ENCODE peak calls at places on chromosomes 12 and 14, in ten cellular contexts. N is thyroid gland, Z is neuronal stem cell, M is foreskin melanocyte, Q is NCI-H748 treated with DMSO at 0.1 percent for 48 hours, R is NCI-H1417, I is activated T-cell treated with anti-CD3 and anti-CD28 coated beads for 24 hours, Y is K562, X is iris pigment epithelial cell, A is pancreas. V is an unnamed sample.

GRCh38 chr12:9381619-9382018 is 173.4 kb upstream of the PZP start:
- DNase-seq in N (no peak), Z (no peak), M (no peak), Q (no peak), R (no peak), I (no peak), Y (no peak), X (no peak), A (no peak), V (no peak)

GRCh38 chr12:67430708-67431335 is 161.7 kb downstream of the CAND1 start:
- DNase-seq in N (peak), Z (no peak), M (peak), Q (no peak), R (peak), I (no peak), Y (no peak), X (no peak), A (peak), V (peak)

GRCh38 chr12:111353603-111354295 is 15.1 kb downstream of the PHETA1 start:
- DNase-seq in N (no peak), Z (no peak), M (no peak), Q (no peak), R (no peak), I (no peak), Y (no peak), X (no peak), A (no peak), V (no peak)

GRCh38 chr12:31874961-31875608 is 84.1 kb upstream of the RESF1 start:
- DNase-seq in N (no peak), Z (no peak), M (no peak), Q (no peak), R (no peak), I (peak), Y (no peak), X (peak), A (peak), V (no peak)

GRCh38 chr12:14261861-14262260 is 103.6 kb upstream of the ATF7IP start:
- DNase-seq in N (no peak), Z (no peak), M (no peak), Q (no peak), R (no peak), I (no peak), Y (no peak), X (no peak), A (no peak), V (no peak)

GRCh38 chr14:77181124-77181602 is 435 bp upstream of the TMEM63C start:
- DNase-seq in N (no peak), Z (no peak), M (no peak), Q (no peak), R (no peak), I (no peak), Y (no peak), X (no peak), A (no peak), V (no peak)

GRCh38 chr14:75885829-75886228 is 96.0 kb downstream of the TGFB3 start:
- DNase-seq in N (no peak), Z (no peak), M (peak), Q (no peak), R (no peak), I (no peak), Y (no peak), X (peak), A (no peak), V (no peak)

GRCh38 chr12:105920161-105920684 is 218.5 kb downstream of the NUAK1 start:
- DNase-seq in N (no peak), Z (no peak), M (no peak), Q (no peak), R (no peak), I (no peak), Y (no peak), X (no peak), A (no peak), V (no peak)

GRCh38 chr14:101773378-101773777 is 11.9 kb downstream of the PPP2R5C start:
- DNase-seq in N (no peak), Z (no peak), M (no peak), Q (no peak), R (no peak), I (no peak), Y (no peak), X (no peak), A (no peak), V (no peak)

GRCh38 chr12:132776816-132777568 is 15.4 kb upstream of the ANKLE2 start:
- DNase-seq in N (no peak), Z (no peak), M (no peak), Q (no peak), R (peak), I (no peak), Y (no peak), X (peak), A (no peak), V (no peak)

GRCh38 chr14:24630872-24631477 is 3.0 kb downstream of the GZMB start:
- DNase-seq in N (peak), Z (no peak), M (no peak), Q (peak), R (peak), I (no peak), Y (no peak), X (peak), A (peak), V (no peak)

GRCh38 chr14:85528882-85529585 is 910 bp upstream of the FLRT2 start:
- DNase-seq in N (peak), Z (peak), M (no peak), Q (peak), R (no peak), I (no peak), Y (no peak), X (peak), A (no peak), V (no peak)

GRCh38 chr12:41966916-41967315 is 177.8 kb downstream of the GXYLT1 start:
- DNase-seq in N (no peak), Z (no peak), M (no peak), Q (no peak), R (no peak), I (no peak), Y (no peak), X (no peak), A (no peak), V (no peak)

GRCh38 chr12:103766028-103766427 is 75.0 kb downstream of the NT5DC3 start:
- DNase-seq in N (no peak), Z (no peak), M (no peak), Q (no peak), R (no peak), I (no peak), Y (no peak), X (no peak), A (no peak), V (no peak)

GRCh38 chr12:122028601-122029560 is 7.2 kb downstream of the BCL7A start:
- DNase-seq in N (peak), Z (no peak), M (no peak), Q (no peak), R (no peak), I (no peak), Y (no peak), X (no peak), A (no peak), V (no peak)

GRCh38 chr12:109710747-109711595 is 2.7 kb upstream of the FAM222A start:
- DNase-seq in N (no peak), Z (no peak), M (peak), Q (no peak), R (peak), I (no peak), Y (no peak), X (peak), A (no peak), V (peak)

GRCh38 chr14:39446131-39446744 is 14.0 kb upstream of the FBXO33 start:
- DNase-seq in N (no peak), Z (no peak), M (no peak), Q (no peak), R (no peak), I (no peak), Y (no peak), X (no peak), A (no peak), V (no peak)

GRCh38 chr12:3748620-3749019 is 4.3 kb downstream of the CRACR2A start:
- DNase-seq in N (no peak), Z (no peak), M (no peak), Q (no peak), R (no peak), I (no peak), Y (no peak), X (no peak), A (no peak), V (no peak)

GRCh38 chr12:88820012-88820411 is 239.7 kb upstream of the KITLG start:
- DNase-seq in N (no peak), Z (no peak), M (no peak), Q (no peak), R (no peak), I (no peak), Y (no peak), X (no peak), A (no peak), V (no peak)

GRCh38 chr14:93343797-93344196 is 3.2 kb upstream of the COX8C start:
- DNase-seq in N (no peak), Z (no peak), M (no peak), Q (peak), R (peak), I (no peak), Y (no peak), X (no peak), A (no peak), V (no peak)

GRCh38 chr14:90839889-90840266 is 23.6 kb upstream of the TTC7B start:
- DNase-seq in N (no peak), Z (no peak), M (no peak), Q (no peak), R (no peak), I (no peak), Y (no peak), X (no peak), A (no peak), V (no peak)

GRCh38 chr12:49945394-49946080 is 5.0 kb upstream of the AQP2 start:
- DNase-seq in N (peak), Z (peak), M (peak), Q (peak), R (no peak), I (peak), Y (peak), X (peak), A (peak), V (peak)

GRCh38 chr14:58572092-58572853 is 65.5 kb upstream of the DACT1 start:
- DNase-seq in N (no peak), Z (no peak), M (no peak), Q (no peak), R (no peak), I (peak), Y (no peak), X (peak), A (no peak), V (no peak)

GRCh38 chr12:91361864-91362263 is 179.2 kb upstream of the DCN start:
- DNase-seq in N (no peak), Z (peak), M (no peak), Q (peak), R (peak), I (no peak), Y (peak), X (peak), A (no peak), V (peak)

GRCh38 chr14:105420141-105420975 is 731 bp downstream of the MTA1 start:
- DNase-seq in N (no peak), Z (no peak), M (no peak), Q (no peak), R (no peak), I (no peak), Y (peak), X (no peak), A (no peak), V (no peak)

GRCh38 chr14:95293474-95293873 is 26.2 kb downstream of the CLMN start:
- DNase-seq in N (no peak), Z (no peak), M (no peak), Q (no peak), R (peak), I (no peak), Y (no peak), X (no peak), A (no peak), V (no peak)

GRCh38 chr12:49389092-49389703 is 21.9 kb downstream of the SPATS2 start:
- DNase-seq in N (peak), Z (peak), M (no peak), Q (no peak), R (no peak), I (peak), Y (no peak), X (no peak), A (no peak), V (no peak)

GRCh38 chr14:32430326-32430725 is 101.2 kb downstream of the AKAP6 start:
- DNase-seq in N (no peak), Z (no peak), M (peak), Q (no peak), R (no peak), I (no peak), Y (no peak), X (peak), A (no peak), V (peak)

GRCh38 chr12:53927220-53928029 is 11.2 kb upstream of the HOXC13 start:
- DNase-seq in N (no peak), Z (no peak), M (no peak), Q (no peak), R (no peak), I (no peak), Y (no peak), X (no peak), A (no peak), V (no peak)

GRCh38 chr12:119589087-119589486 is 4.5 kb upstream of the TMEM233 start:
- DNase-seq in N (no peak), Z (no peak), M (no peak), Q (no peak), R (no peak), I (no peak), Y (no peak), X (peak), A (no peak), V (no peak)

GRCh38 chr12:95805864-95806669 is 15.5 kb upstream of the NTN4 start:
- DNase-seq in N (no peak), Z (no peak), M (no peak), Q (no peak), R (no peak), I (no peak), Y (no peak), X (peak), A (no peak), V (no peak)

GRCh38 chr12:3034067-3034750 is 43.0 kb upstream of the TSPAN9 start:
- DNase-seq in N (peak), Z (peak), M (peak), Q (peak), R (peak), I (peak), Y (peak), X (peak), A (peak), V (peak)

GRCh38 chr14:61476737-61477410 is 155.5 kb downstream of the PRKCH start:
- DNase-seq in N (no peak), Z (no peak), M (peak), Q (no peak), R (no peak), I (peak), Y (no peak), X (peak), A (no peak), V (peak)